ENCODE peak calls at places on chromosomes 12 and 14, in six cellular contexts. P, I, C, L, B and Q are unnamed samples.

GRCh38 chr14:100448376-100448775 is 125.2 kb downstream of the SLC25A47 start:
- DNase-seq in P (no peak), I (no peak), C (no peak), L (no peak), B (no peak), Q (no peak)

GRCh38 chr14:60092516-60092915 is 793 bp downstream of the PCNX4 start:
- DNase-seq in P (no peak), I (peak; percentile 42), C (no peak), L (no peak), B (no peak), Q (no peak)

GRCh38 chr12:67413577-67413976 is 144.4 kb downstream of the CAND1 start:
- DNase-seq in P (no peak), I (no peak), C (no peak), L (no peak), B (no peak), Q (no peak)

GRCh38 chr14:24289649-24290283 is 9.8 kb downstream of the DHRS1 start:
- DNase-seq in P (no peak), I (no peak), C (no peak), L (no peak), B (no peak), Q (no peak)

GRCh38 chr12:19155981-19156734 is 26.6 kb downstream of the PLEKHA5 start:
- DNase-seq in P (no peak), I (no peak), C (no peak), L (no peak), B (no peak), Q (no peak)

GRCh38 chr14:102057480-102058114 is 29.2 kb downstream of the HSP90AA1 start:
- DNase-seq in P (no peak), I (no peak), C (no peak), L (peak; percentile 37), B (no peak), Q (no peak)

GRCh38 chr14:74912111-74912510 is 10.9 kb downstream of the RPS6KL1 start:
- DNase-seq in P (no peak), I (no peak), C (no peak), L (no peak), B (no peak), Q (no peak)

GRCh38 chr12:12212769-12213168 is 54.1 kb downstream of the LRP6 start:
- DNase-seq in P (no peak), I (peak; percentile 35), C (no peak), L (no peak), B (no peak), Q (no peak)

GRCh38 chr14:74645735-74646134 is 33.7 kb upstream of the LTBP2 start:
- DNase-seq in P (no peak), I (no peak), C (no peak), L (no peak), B (no peak), Q (no peak)

GRCh38 chr12:56864318-56864717 is 69.9 kb downstream of the SDR9C7 start:
- DNase-seq in P (no peak), I (no peak), C (no peak), L (no peak), B (no peak), Q (no peak)
- H3K9me3 ChIP-seq in P (no peaks in the 10 kb centered on the region), I (peaks cover 58% of the 10 kb centered on the region), C (peaks cover 30% of the 10 kb centered on the region), L (peaks cover 35% of the 10 kb centered on the region), B (peaks cover 13% of the 10 kb centered on the region), Q (peaks cover 8% of the 10 kb centered on the region)

DNA sequence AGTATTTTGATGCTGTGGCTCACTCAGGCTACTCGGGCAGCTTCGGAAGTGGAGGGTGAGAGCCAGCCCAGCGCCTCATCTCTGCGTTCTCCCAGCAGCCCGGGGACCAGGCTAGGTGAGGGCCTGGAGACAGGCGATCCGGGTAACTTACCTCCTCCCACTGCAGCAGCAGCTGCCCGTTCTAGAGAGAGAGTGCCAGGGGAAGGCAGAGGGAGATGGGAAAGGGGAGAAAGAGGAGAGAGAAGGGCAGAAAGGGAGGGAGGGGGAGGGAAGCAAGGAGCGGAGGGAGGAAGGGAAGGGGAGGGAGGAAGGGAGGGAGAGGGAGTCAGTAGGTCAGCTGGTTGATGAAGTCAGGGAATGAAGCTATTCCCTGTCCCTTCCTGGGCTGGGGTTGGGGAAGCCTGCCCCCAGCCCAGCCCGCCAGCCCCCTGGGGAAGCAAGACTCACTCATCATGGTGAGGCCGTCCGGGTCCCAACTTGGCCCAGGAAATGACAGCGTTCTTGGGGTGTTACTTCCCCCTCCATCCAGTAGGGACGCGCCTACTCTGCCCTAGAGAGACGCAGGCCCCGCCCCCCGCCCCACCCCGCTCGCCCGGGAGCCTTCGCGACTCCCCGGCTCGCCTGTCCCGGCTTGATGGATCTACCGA is at the start of gene IFI27L2:
- DNase-seq in P (peak; percentile 65), I (peak; percentile 79), C (peak; percentile 55), L (peak; percentile 88), B (peak; percentile 24), Q (peak; percentile 86)
- TF ChIP-seq CTCF in P (peak; percentile 40), I (no peak), C (peak; percentile 11), L (no peak), B (peak; percentile 40), Q (peak; percentile 48)

GRCh38 chr14:56805992-56806737 is 4.1 kb downstream of the OTX2 start:
- DNase-seq in P (no peak), I (no peak), C (no peak), L (no peak), B (no peak), Q (no peak)
- H3K4me3 ChIP-seq in P (no peak overlapping the region), I (no peak overlapping the region), C (no peak overlapping the region), L (no peak overlapping the region), B (no peak overlapping the region), Q (no peak overlapping the region)

GRCh38 chr12:46050805-46051204 is 60.4 kb upstream of the SCAF11 start:
- DNase-seq in P (no peak), I (no peak), C (no peak), L (no peak), B (no peak), Q (no peak)
- H3K9me3 ChIP-seq in P (no peaks in the 10 kb centered on the region), I (peaks cover 52% of the 10 kb centered on the region), C (peaks cover 10% of the 10 kb centered on the region), L (peaks cover 17% of the 10 kb centered on the region), B (peaks cover 15% of the 10 kb centered on the region), Q (no peaks in the 10 kb centered on the region)

GRCh38 chr12:105226219-105226618 is 9.8 kb downstream of the APPL2 start:
- DNase-seq in P (peak; percentile 36), I (no peak), C (no peak), L (peak; percentile 62), B (peak; percentile 83), Q (peak; percentile 73)
- TF ChIP-seq CTCF in P (no peak), I (no peak), C (no peak), L (no peak), B (no peak), Q (no peak)

DNA sequence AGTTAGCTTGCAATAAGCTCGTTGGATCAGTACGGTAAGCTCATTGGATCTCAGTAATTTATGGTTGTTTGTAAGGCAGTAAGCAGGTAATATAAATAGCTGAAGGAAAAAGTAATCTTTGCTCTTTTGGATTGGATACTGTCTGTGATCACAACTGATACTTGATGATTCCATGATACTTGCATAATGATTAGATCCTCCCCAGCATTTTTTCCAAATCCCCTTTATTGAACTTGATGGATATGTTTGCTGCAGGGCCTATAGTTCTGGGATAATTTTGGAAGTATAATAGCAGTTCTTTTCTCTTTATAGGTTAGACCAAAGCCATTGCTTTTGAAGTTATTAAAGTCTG is 5.2 kb downstream of the MDM2 start:
- DNase-seq in P (no peak), I (no peak), C (no peak), L (no peak), B (no peak), Q (no peak)
- H3K4me3 ChIP-seq in P (no peak overlapping the region), I (peak overlapping the region; percentile 88), C (no peak overlapping the region), L (peak overlapping the region; percentile 93), B (peak overlapping the region; percentile 52), Q (no peak overlapping the region)

DNA sequence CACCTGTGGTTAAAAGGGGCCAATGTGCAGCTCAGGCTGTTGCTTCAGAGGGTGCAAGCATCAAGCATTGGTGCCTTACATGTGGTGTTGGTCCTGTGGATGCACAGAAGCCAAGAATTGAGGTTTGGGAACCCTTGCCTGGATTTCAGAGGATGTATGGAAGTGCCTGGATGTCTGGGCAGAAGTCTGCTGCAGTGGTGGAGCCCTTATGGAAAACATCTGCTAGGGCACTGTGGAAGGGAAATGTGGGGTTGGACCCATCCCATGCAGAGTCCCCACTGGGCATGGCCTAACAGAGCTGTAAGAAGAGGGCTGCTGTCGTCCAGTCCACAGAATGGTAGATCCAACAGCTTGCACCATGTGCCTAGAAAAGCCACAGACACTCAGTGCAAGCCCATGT is 36.6 kb downstream of the PCNX1 start:
- DNase-seq in P (no peak), I (peak; percentile 17), C (no peak), L (no peak), B (no peak), Q (no peak)
- H3K9me3 ChIP-seq in P (no peaks in the 10 kb centered on the region), I (peaks cover 19% of the 10 kb centered on the region), C (no peaks in the 10 kb centered on the region), L (peaks cover 20% of the 10 kb centered on the region), B (peaks cover 14% of the 10 kb centered on the region), Q (peaks cover 15% of the 10 kb centered on the region)

GRCh38 chr14:63203618-63204406 is 431 bp upstream of the RHOJ start:
- DNase-seq in P (peak; percentile 67), I (peak; percentile 37), C (peak; percentile 71), L (peak; percentile 80), B (peak; percentile 98), Q (peak; percentile 95)
- TF ChIP-seq CTCF in P (peak; percentile 29), I (no peak), C (no peak), L (no peak), B (peak; percentile 49), Q (peak; percentile 16)

GRCh38 chr12:9256758-9257405 is 48.7 kb upstream of the PZP start:
- DNase-seq in P (no peak), I (no peak), C (no peak), L (no peak), B (no peak), Q (no peak)

GRCh38 chr12:9255837-9256236 is 47.6 kb upstream of the PZP start:
- DNase-seq in P (no peak), I (no peak), C (no peak), L (no peak), B (no peak), Q (no peak)

GRCh38 chr12:9253464-9253863 is 45.3 kb upstream of the PZP start:
- DNase-seq in P (no peak), I (no peak), C (no peak), L (no peak), B (no peak), Q (no peak)

GRCh38 chr12:9258676-9259075 is 50.5 kb upstream of the PZP start:
- DNase-seq in P (no peak), I (no peak), C (no peak), L (no peak), B (no peak), Q (no peak)

DNA sequence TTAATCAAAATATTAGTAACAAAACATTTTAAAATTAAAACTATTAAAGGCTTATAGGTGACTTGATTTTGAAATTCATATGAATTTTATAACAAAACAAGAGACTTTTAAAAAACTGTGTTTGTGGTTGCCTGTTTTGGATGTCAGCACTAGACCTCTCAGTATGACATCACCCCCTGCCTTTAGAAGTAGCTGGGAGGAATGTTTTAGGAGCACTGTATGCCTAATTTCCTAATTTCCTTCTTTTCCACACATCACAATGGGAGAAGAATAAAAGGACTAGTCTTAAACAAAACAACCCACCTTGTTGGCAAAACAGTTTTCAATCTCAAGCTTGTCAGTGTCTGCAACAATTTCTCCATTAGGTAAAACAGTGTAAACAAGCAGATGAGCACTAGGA is 48.1 kb upstream of the PZP start:
- DNase-seq in P (no peak), I (no peak), C (no peak), L (no peak), B (no peak), Q (no peak)
- H3K4me3 ChIP-seq in P (no peak overlapping the region), I (no peak overlapping the region), C (no peak overlapping the region), L (no peak overlapping the region), B (no peak overlapping the region), Q (no peak overlapping the region)

GRCh38 chr12:693937-694533 is 30.8 kb upstream of the NINJ2 start:
- DNase-seq in P (no peak), I (peak; percentile 21), C (no peak), L (no peak), B (no peak), Q (no peak)
- H3K9me3 ChIP-seq in P (no peaks in the 10 kb centered on the region), I (peaks cover 20% of the 10 kb centered on the region), C (peaks cover 5% of the 10 kb centered on the region), L (peaks cover 11% of the 10 kb centered on the region), B (peaks cover 12% of the 10 kb centered on the region), Q (peaks cover 17% of the 10 kb centered on the region)